ENCODE peak calls at places on chromosome 17, in seven cellular contexts. One of them, this sample, is unnamed.

GRCh38 chr17:59786213-59786535 is 78.7 kb downstream of the VMP1 start:
- DNase-seq in heart left ventricle: no peak
- DNase-seq in prostate gland: no peak
- DNase-seq in AG04450: no peak
- DNase-seq in CD8-positive, alpha-beta memory T cell: no peak
- DNase-seq in H7: no peak
- DNase-seq in SJSA1: no peak
- DNase-seq in this sample: no peak

GRCh38 chr17:81685108-81685507 is 1.3 kb downstream of the HGS start:
- DNase-seq in heart left ventricle: no peak
- DNase-seq in AG04450: peak; percentile 23
- DNase-seq in prostate gland: no peak
- DNase-seq in SJSA1: peak; percentile 82
- DNase-seq in H7: peak; percentile 52
- DNase-seq in CD8-positive, alpha-beta memory T cell: no peak
- DNase-seq in this sample: no peak

GRCh38 chr17:31513731-31514427 is 122.4 kb downstream of the RAB11FIP4 start:
- DNase-seq in heart left ventricle: peak; percentile 6
- DNase-seq in SJSA1: no peak
- DNase-seq in AG04450: no peak
- DNase-seq in prostate gland: no peak
- DNase-seq in H7: no peak
- DNase-seq in CD8-positive, alpha-beta memory T cell: peak; percentile 26
- DNase-seq in this sample: no peak

GRCh38 chr17:39208893-39209292 is 8.8 kb downstream of the RPL19 start:
- DNase-seq in AG04450: no peak
- DNase-seq in SJSA1: no peak
- DNase-seq in CD8-positive, alpha-beta memory T cell: no peak
- DNase-seq in heart left ventricle: no peak
- DNase-seq in prostate gland: no peak
- DNase-seq in H7: peak; percentile 65
- DNase-seq in this sample: no peak

GRCh38 chr17:1177099-1177996 is 2.4 kb downstream of the ABR start:
- DNase-seq in SJSA1: no peak
- DNase-seq in prostate gland: no peak
- DNase-seq in heart left ventricle: peak; percentile 61
- DNase-seq in H7: no peak
- DNase-seq in CD8-positive, alpha-beta memory T cell: no peak
- DNase-seq in AG04450: no peak
- DNase-seq in this sample: no peak

GRCh38 chr17:33506889-33507650 is 214.0 kb upstream of the ASIC2 start:
- DNase-seq in CD8-positive, alpha-beta memory T cell: no peak
- DNase-seq in prostate gland: no peak
- DNase-seq in heart left ventricle: peak; percentile 33
- DNase-seq in SJSA1: no peak
- DNase-seq in H7: no peak
- DNase-seq in AG04450: no peak
- DNase-seq in this sample: peak; percentile 70

GRCh38 chr17:47924785-47925676 is 16.3 kb upstream of the PNPO start:
- DNase-seq in heart left ventricle: no peak
- DNase-seq in AG04450: no peak
- DNase-seq in prostate gland: no peak
- DNase-seq in SJSA1: no peak
- DNase-seq in H7: no peak
- DNase-seq in CD8-positive, alpha-beta memory T cell: no peak
- DNase-seq in this sample: no peak

GRCh38 chr17:65523411-65523810 is 38.0 kb downstream of the AXIN2 start:
- DNase-seq in prostate gland: no peak
- DNase-seq in AG04450: no peak
- DNase-seq in SJSA1: no peak
- DNase-seq in CD8-positive, alpha-beta memory T cell: no peak
- DNase-seq in heart left ventricle: no peak
- DNase-seq in H7: no peak
- DNase-seq in this sample: no peak

GRCh38 chr17:65987988-65988387 is 203.9 kb downstream of the CEP112 start:
- DNase-seq in prostate gland: peak; percentile 12
- DNase-seq in AG04450: peak; percentile 7
- DNase-seq in CD8-positive, alpha-beta memory T cell: no peak
- DNase-seq in heart left ventricle: no peak
- DNase-seq in SJSA1: no peak
- DNase-seq in H7: peak; percentile 22
- DNase-seq in this sample: no peak

GRCh38 chr17:37700881-37701280 is 44.0 kb downstream of the HNF1B start:
- DNase-seq in CD8-positive, alpha-beta memory T cell: no peak
- DNase-seq in AG04450: no peak
- DNase-seq in heart left ventricle: peak; percentile 38
- DNase-seq in prostate gland: no peak
- DNase-seq in SJSA1: no peak
- DNase-seq in H7: no peak
- DNase-seq in this sample: no peak

GRCh38 chr17:70984873-70985272 is 815.5 kb downstream of the KCNJ2 start:
- DNase-seq in CD8-positive, alpha-beta memory T cell: no peak
- DNase-seq in AG04450: no peak
- DNase-seq in H7: no peak
- DNase-seq in prostate gland: no peak
- DNase-seq in SJSA1: no peak
- DNase-seq in heart left ventricle: no peak
- DNase-seq in this sample: no peak

GRCh38 chr17:29151567-29151966 is 28.6 kb downstream of the MYO18A start:
- DNase-seq in CD8-positive, alpha-beta memory T cell: no peak
- DNase-seq in heart left ventricle: no peak
- DNase-seq in H7: no peak
- DNase-seq in prostate gland: no peak
- DNase-seq in SJSA1: peak; percentile 84
- DNase-seq in AG04450: no peak
- DNase-seq in this sample: no peak

GRCh38 chr17:43211123-43211479 is 574 bp upstream of the TMEM106A start:
- DNase-seq in CD8-positive, alpha-beta memory T cell: no peak
- DNase-seq in H7: no peak
- DNase-seq in prostate gland: no peak
- DNase-seq in SJSA1: no peak
- DNase-seq in AG04450: no peak
- DNase-seq in heart left ventricle: no peak
- DNase-seq in this sample: no peak

GRCh38 chr17:69574257-69575197 is 160.0 kb downstream of the MAP2K6 start:
- DNase-seq in heart left ventricle: no peak
- DNase-seq in H7: no peak
- DNase-seq in SJSA1: no peak
- DNase-seq in AG04450: peak; percentile 33
- DNase-seq in CD8-positive, alpha-beta memory T cell: no peak
- DNase-seq in prostate gland: no peak
- DNase-seq in this sample: no peak

GRCh38 chr17:40075216-40076100 is 12.7 kb downstream of the THRA start:
- DNase-seq in prostate gland: peak; percentile 85
- DNase-seq in CD8-positive, alpha-beta memory T cell: peak; percentile 79
- DNase-seq in SJSA1: peak; percentile 73
- DNase-seq in AG04450: no peak
- DNase-seq in H7: peak; percentile 89
- DNase-seq in heart left ventricle: peak; percentile 94
- DNase-seq in this sample: peak; percentile 95

GRCh38 chr17:21425321-21425720 is 49.2 kb downstream of the KCNJ12 start:
- DNase-seq in CD8-positive, alpha-beta memory T cell: no peak
- DNase-seq in SJSA1: no peak
- DNase-seq in heart left ventricle: no peak
- DNase-seq in prostate gland: no peak
- DNase-seq in AG04450: no peak
- DNase-seq in H7: peak; percentile 17
- DNase-seq in this sample: no peak

GRCh38 chr17:82876149-82876548 is 36.3 kb upstream of the ZNF750 start:
- DNase-seq in heart left ventricle: peak; percentile 56
- DNase-seq in prostate gland: peak; percentile 81
- DNase-seq in AG04450: no peak
- DNase-seq in SJSA1: no peak
- DNase-seq in H7: no peak
- DNase-seq in CD8-positive, alpha-beta memory T cell: no peak
- DNase-seq in this sample: peak; percentile 84

GRCh38 chr17:45225051-45225700 is 3.5 kb downstream of the FMNL1 start:
- DNase-seq in H7: peak; percentile 50
- DNase-seq in CD8-positive, alpha-beta memory T cell: peak; percentile 71
- DNase-seq in AG04450: no peak
- DNase-seq in prostate gland: no peak
- DNase-seq in heart left ventricle: peak; percentile 30
- DNase-seq in SJSA1: no peak
- DNase-seq in this sample: no peak

GRCh38 chr17:67152824-67153223 is 92.2 kb downstream of the HELZ start:
- DNase-seq in SJSA1: no peak
- DNase-seq in H7: no peak
- DNase-seq in CD8-positive, alpha-beta memory T cell: no peak
- DNase-seq in prostate gland: no peak
- DNase-seq in heart left ventricle: no peak
- DNase-seq in AG04450: no peak
- DNase-seq in this sample: no peak

GRCh38 chr17:69286257-69286656 is 40.7 kb downstream of the ABCA5 start:
- DNase-seq in heart left ventricle: no peak
- DNase-seq in H7: no peak
- DNase-seq in AG04450: no peak
- DNase-seq in prostate gland: no peak
- DNase-seq in SJSA1: no peak
- DNase-seq in CD8-positive, alpha-beta memory T cell: no peak
- DNase-seq in this sample: no peak

GRCh38 chr17:29933379-29933778 is 3.4 kb upstream of the SSH2 start:
- DNase-seq in SJSA1: no peak
- DNase-seq in prostate gland: no peak
- DNase-seq in CD8-positive, alpha-beta memory T cell: no peak
- DNase-seq in heart left ventricle: no peak
- DNase-seq in H7: peak; percentile 29
- DNase-seq in AG04450: no peak
- DNase-seq in this sample: no peak

GRCh38 chr17:19707728-19708221 is 8.6 kb downstream of the SLC47A2 start:
- DNase-seq in heart left ventricle: no peak
- DNase-seq in CD8-positive, alpha-beta memory T cell: no peak
- DNase-seq in SJSA1: no peak
- DNase-seq in H7: peak; percentile 26
- DNase-seq in prostate gland: peak; percentile 80
- DNase-seq in AG04450: no peak
- DNase-seq in this sample: no peak

GRCh38 chr17:29245401-29245800 is 1.3 kb upstream of the CRYBA1 start:
- DNase-seq in H7: no peak
- DNase-seq in SJSA1: no peak
- DNase-seq in prostate gland: no peak
- DNase-seq in CD8-positive, alpha-beta memory T cell: no peak
- DNase-seq in AG04450: no peak
- DNase-seq in heart left ventricle: no peak
- DNase-seq in this sample: no peak

GRCh38 chr17:30117548-30118155 is 1.0 kb downstream of the NSRP1 start:
- DNase-seq in heart left ventricle: no peak
- DNase-seq in prostate gland: no peak
- DNase-seq in AG04450: no peak
- DNase-seq in SJSA1: no peak
- DNase-seq in H7: no peak
- DNase-seq in CD8-positive, alpha-beta memory T cell: no peak
- DNase-seq in this sample: no peak

GRCh38 chr17:21388066-21388465 is 11.9 kb downstream of the KCNJ12 start:
- DNase-seq in heart left ventricle: peak; percentile 65
- DNase-seq in SJSA1: no peak
- DNase-seq in H7: no peak
- DNase-seq in AG04450: no peak
- DNase-seq in prostate gland: no peak
- DNase-seq in CD8-positive, alpha-beta memory T cell: no peak
- DNase-seq in this sample: no peak

GRCh38 chr17:74953129-74953687 is 17.5 kb downstream of the OTOP3 start:
- DNase-seq in CD8-positive, alpha-beta memory T cell: no peak
- DNase-seq in heart left ventricle: no peak
- DNase-seq in prostate gland: no peak
- DNase-seq in H7: peak; percentile 55
- DNase-seq in SJSA1: no peak
- DNase-seq in AG04450: no peak
- DNase-seq in this sample: no peak
- H3K27me3 ChIP-seq in CD8-positive, alpha-beta memory T cell: no peaks in the 10 kb centered on the region
- H3K27me3 ChIP-seq in heart left ventricle: no peaks in the 10 kb centered on the region
- H3K27me3 ChIP-seq in prostate gland: no peaks in the 10 kb centered on the region
- H3K27me3 ChIP-seq in H7: peaks cover 7% of the 10 kb centered on the region
- H3K27me3 ChIP-seq in SJSA1: peaks cover 85% of the 10 kb centered on the region
- H3K27me3 ChIP-seq in AG04450: peaks cover 35% of the 10 kb centered on the region
- H3K27me3 ChIP-seq in this sample: no peaks in the 10 kb centered on the region

GRCh38 chr17:78418627-78419026 is 40.2 kb downstream of the PGS1 start:
- DNase-seq in AG04450: no peak
- DNase-seq in prostate gland: no peak
- DNase-seq in CD8-positive, alpha-beta memory T cell: no peak
- DNase-seq in SJSA1: no peak
- DNase-seq in H7: no peak
- DNase-seq in heart left ventricle: no peak
- DNase-seq in this sample: no peak
- H3K27me3 ChIP-seq in AG04450: no peaks in the 10 kb centered on the region
- H3K27me3 ChIP-seq in prostate gland: no peaks in the 10 kb centered on the region
- H3K27me3 ChIP-seq in CD8-positive, alpha-beta memory T cell: no peaks in the 10 kb centered on the region
- H3K27me3 ChIP-seq in SJSA1: no peaks in the 10 kb centered on the region
- H3K27me3 ChIP-seq in H7: no peaks in the 10 kb centered on the region
- H3K27me3 ChIP-seq in heart left ventricle: no peaks in the 10 kb centered on the region
- H3K27me3 ChIP-seq in this sample: no peaks in the 10 kb centered on the region

DNA sequence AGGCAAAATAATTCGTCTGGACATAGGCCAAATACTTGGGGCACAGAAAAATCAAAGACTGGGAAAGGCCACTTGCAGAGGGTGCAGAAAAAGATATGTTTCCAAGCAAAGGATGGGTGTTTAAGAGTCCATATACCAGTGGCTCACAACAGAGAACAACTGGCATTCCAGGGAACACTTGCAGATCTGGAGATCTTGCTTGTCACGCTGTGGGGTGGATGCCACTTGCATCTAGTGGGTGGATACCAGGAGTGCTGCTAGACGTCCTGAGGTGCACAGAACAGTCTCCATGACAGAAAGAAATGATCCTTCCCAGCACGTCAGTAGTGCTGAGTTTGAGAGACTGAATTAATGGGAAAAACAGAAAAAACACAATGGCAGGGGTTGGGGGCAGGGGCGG is 8.4 kb downstream of the CBX8 start:
- DNase-seq in CD8-positive, alpha-beta memory T cell: no peak
- DNase-seq in H7: peak; percentile 40
- DNase-seq in heart left ventricle: peak; percentile 5
- DNase-seq in prostate gland: no peak
- DNase-seq in SJSA1: no peak
- DNase-seq in AG04450: no peak
- DNase-seq in this sample: no peak
- H3K27me3 ChIP-seq in CD8-positive, alpha-beta memory T cell: peaks cover 33% of the 10 kb centered on the region
- H3K27me3 ChIP-seq in H7: peaks cover 58% of the 10 kb centered on the region
- H3K27me3 ChIP-seq in heart left ventricle: peaks cover 79% of the 10 kb centered on the region
- H3K27me3 ChIP-seq in prostate gland: peaks cover 29% of the 10 kb centered on the region
- H3K27me3 ChIP-seq in SJSA1: no peaks in the 10 kb centered on the region
- H3K27me3 ChIP-seq in AG04450: peaks cover 49% of the 10 kb centered on the region
- H3K27me3 ChIP-seq in this sample: peaks cover 99% of the 10 kb centered on the region

GRCh38 chr17:57672205-57672632 is 72.9 kb downstream of the CCDC182 start:
- DNase-seq in CD8-positive, alpha-beta memory T cell: peak; percentile 69
- DNase-seq in prostate gland: peak; percentile 21
- DNase-seq in AG04450: no peak
- DNase-seq in heart left ventricle: no peak
- DNase-seq in SJSA1: peak; percentile 45
- DNase-seq in H7: peak; percentile 37
- DNase-seq in this sample: no peak

GRCh38 chr17:57671546-57672204 is 73.4 kb downstream of the CCDC182 start:
- DNase-seq in prostate gland: peak; percentile 70
- DNase-seq in heart left ventricle: peak; percentile 80
- DNase-seq in AG04450: peak; percentile 34
- DNase-seq in SJSA1: peak; percentile 86
- DNase-seq in H7: peak; percentile 94
- DNase-seq in CD8-positive, alpha-beta memory T cell: peak; percentile 76
- DNase-seq in this sample: peak; percentile 89

GRCh38 chr17:57670769-57671545 is 74.1 kb downstream of the CCDC182 start:
- DNase-seq in AG04450: no peak
- DNase-seq in CD8-positive, alpha-beta memory T cell: no peak
- DNase-seq in H7: peak; percentile 10
- DNase-seq in prostate gland: no peak
- DNase-seq in heart left ventricle: no peak
- DNase-seq in SJSA1: peak; percentile 54
- DNase-seq in this sample: no peak

GRCh38 chr17:57668332-57668731 is 76.8 kb downstream of the CCDC182 start:
- DNase-seq in AG04450: no peak
- DNase-seq in H7: no peak
- DNase-seq in prostate gland: no peak
- DNase-seq in SJSA1: peak; percentile 8
- DNase-seq in heart left ventricle: no peak
- DNase-seq in CD8-positive, alpha-beta memory T cell: no peak
- DNase-seq in this sample: no peak

GRCh38 chr17:57669671-57670529 is 75.2 kb downstream of the CCDC182 start:
- DNase-seq in heart left ventricle: no peak
- DNase-seq in prostate gland: no peak
- DNase-seq in SJSA1: peak; percentile 31
- DNase-seq in CD8-positive, alpha-beta memory T cell: no peak
- DNase-seq in AG04450: no peak
- DNase-seq in H7: peak; percentile 9
- DNase-seq in this sample: peak; percentile 19
- H3K27me3 ChIP-seq in heart left ventricle: no peaks in the 10 kb centered on the region
- H3K27me3 ChIP-seq in prostate gland: no peaks in the 10 kb centered on the region
- H3K27me3 ChIP-seq in SJSA1: no peaks in the 10 kb centered on the region
- H3K27me3 ChIP-seq in CD8-positive, alpha-beta memory T cell: no peaks in the 10 kb centered on the region
- H3K27me3 ChIP-seq in AG04450: no peaks in the 10 kb centered on the region
- H3K27me3 ChIP-seq in H7: no peaks in the 10 kb centered on the region
- H3K27me3 ChIP-seq in this sample: no peaks in the 10 kb centered on the region